ENCODE peak calls at places on chromosome 11, in ten cellular contexts. One of them, this sample, is unnamed.

GRCh38 chr11:64382586-64382985 is 23.6 kb downstream of the RPS6KA4 start:
- DNase-seq in NCI-H2107: no peak
- DNase-seq in GM23248: no peak
- DNase-seq in sigmoid colon: no peak
- DNase-seq in GM04503: no peak
- DNase-seq in right cardiac atrium: no peak
- DNase-seq in tibial artery: no peak
- DNase-seq in NCI-H1092 treated with DMSO at 0.1 percent for 48 hours: no peak
- DNase-seq in activated T-cell treated with anti-CD3 and anti-CD28 coated beads, Interleukin-2, amount 50 U/mL, for 1 hour: no peak
- DNase-seq in T-helper 2 cell: no peak
- DNase-seq in this sample: no peak

GRCh38 chr11:30328676-30329075 is 5.8 kb downstream of the ARL14EP start:
- DNase-seq in GM04503: no peak
- DNase-seq in NCI-H1092 treated with DMSO at 0.1 percent for 48 hours: no peak
- DNase-seq in T-helper 2 cell: no peak
- DNase-seq in NCI-H2107: no peak
- DNase-seq in activated T-cell treated with anti-CD3 and anti-CD28 coated beads, Interleukin-2, amount 50 U/mL, for 1 hour: no peak
- DNase-seq in sigmoid colon: no peak
- DNase-seq in right cardiac atrium: no peak
- DNase-seq in tibial artery: no peak
- DNase-seq in GM23248: peak
- DNase-seq in this sample: no peak

GRCh38 chr11:97770570-97770969 is 1250.2 kb upstream of the CNTN5 start:
- DNase-seq in sigmoid colon: no peak
- DNase-seq in NCI-H1092 treated with DMSO at 0.1 percent for 48 hours: no peak
- DNase-seq in GM04503: no peak
- DNase-seq in GM23248: no peak
- DNase-seq in right cardiac atrium: no peak
- DNase-seq in NCI-H2107: no peak
- DNase-seq in activated T-cell treated with anti-CD3 and anti-CD28 coated beads, Interleukin-2, amount 50 U/mL, for 1 hour: no peak
- DNase-seq in T-helper 2 cell: no peak
- DNase-seq in tibial artery: no peak
- DNase-seq in this sample: no peak

GRCh38 chr11:111225871-111226270 is 19.7 kb upstream of the POU2AF2 start:
- DNase-seq in GM23248: no peak
- DNase-seq in NCI-H2107: no peak
- DNase-seq in tibial artery: no peak
- DNase-seq in activated T-cell treated with anti-CD3 and anti-CD28 coated beads, Interleukin-2, amount 50 U/mL, for 1 hour: no peak
- DNase-seq in right cardiac atrium: no peak
- DNase-seq in T-helper 2 cell: no peak
- DNase-seq in GM04503: no peak
- DNase-seq in NCI-H1092 treated with DMSO at 0.1 percent for 48 hours: peak
- DNase-seq in sigmoid colon: no peak
- DNase-seq in this sample: no peak

GRCh38 chr11:10387209-10388083 is 67.6 kb upstream of the AMPD3 start:
- DNase-seq in right cardiac atrium: peak
- DNase-seq in NCI-H1092 treated with DMSO at 0.1 percent for 48 hours: no peak
- DNase-seq in sigmoid colon: peak
- DNase-seq in NCI-H2107: no peak
- DNase-seq in GM04503: peak
- DNase-seq in T-helper 2 cell: no peak
- DNase-seq in tibial artery: peak
- DNase-seq in GM23248: peak
- DNase-seq in activated T-cell treated with anti-CD3 and anti-CD28 coated beads, Interleukin-2, amount 50 U/mL, for 1 hour: no peak
- DNase-seq in this sample: peak

GRCh38 chr11:44257338-44258189 is 52.4 kb downstream of the ALX4 start:
- DNase-seq in activated T-cell treated with anti-CD3 and anti-CD28 coated beads, Interleukin-2, amount 50 U/mL, for 1 hour: no peak
- DNase-seq in NCI-H2107: no peak
- DNase-seq in GM23248: no peak
- DNase-seq in tibial artery: no peak
- DNase-seq in sigmoid colon: no peak
- DNase-seq in right cardiac atrium: no peak
- DNase-seq in GM04503: no peak
- DNase-seq in T-helper 2 cell: no peak
- DNase-seq in NCI-H1092 treated with DMSO at 0.1 percent for 48 hours: no peak
- DNase-seq in this sample: no peak

GRCh38 chr11:74746868-74747267 is 1.8 kb upstream of the RNF169 start:
- DNase-seq in NCI-H1092 treated with DMSO at 0.1 percent for 48 hours: no peak
- DNase-seq in GM04503: no peak
- DNase-seq in activated T-cell treated with anti-CD3 and anti-CD28 coated beads, Interleukin-2, amount 50 U/mL, for 1 hour: no peak
- DNase-seq in tibial artery: no peak
- DNase-seq in T-helper 2 cell: no peak
- DNase-seq in GM23248: no peak
- DNase-seq in sigmoid colon: no peak
- DNase-seq in NCI-H2107: no peak
- DNase-seq in right cardiac atrium: no peak
- DNase-seq in this sample: no peak

GRCh38 chr11:46582588-46582987 is 11.2 kb downstream of the AMBRA1 start:
- DNase-seq in tibial artery: no peak
- DNase-seq in NCI-H1092 treated with DMSO at 0.1 percent for 48 hours: no peak
- DNase-seq in T-helper 2 cell: no peak
- DNase-seq in activated T-cell treated with anti-CD3 and anti-CD28 coated beads, Interleukin-2, amount 50 U/mL, for 1 hour: no peak
- DNase-seq in GM04503: no peak
- DNase-seq in GM23248: no peak
- DNase-seq in right cardiac atrium: no peak
- DNase-seq in sigmoid colon: no peak
- DNase-seq in NCI-H2107: no peak
- DNase-seq in this sample: no peak

GRCh38 chr11:95092549-95093324 is 3.1 kb downstream of the ENDOD1 start:
- DNase-seq in right cardiac atrium: no peak
- DNase-seq in sigmoid colon: no peak
- DNase-seq in GM04503: peak
- DNase-seq in GM23248: peak
- DNase-seq in NCI-H1092 treated with DMSO at 0.1 percent for 48 hours: no peak
- DNase-seq in T-helper 2 cell: peak
- DNase-seq in activated T-cell treated with anti-CD3 and anti-CD28 coated beads, Interleukin-2, amount 50 U/mL, for 1 hour: no peak
- DNase-seq in tibial artery: no peak
- DNase-seq in NCI-H2107: no peak
- DNase-seq in this sample: peak

GRCh38 chr11:69644962-69645675 is 4.2 kb downstream of the CCND1 start:
- DNase-seq in tibial artery: no peak
- DNase-seq in sigmoid colon: peak
- DNase-seq in GM23248: peak
- DNase-seq in NCI-H2107: no peak
- DNase-seq in activated T-cell treated with anti-CD3 and anti-CD28 coated beads, Interleukin-2, amount 50 U/mL, for 1 hour: no peak
- DNase-seq in T-helper 2 cell: no peak
- DNase-seq in GM04503: no peak
- DNase-seq in NCI-H1092 treated with DMSO at 0.1 percent for 48 hours: no peak
- DNase-seq in right cardiac atrium: peak
- DNase-seq in this sample: no peak

GRCh38 chr11:112837162-112837826 is 123.9 kb upstream of the NCAM1 start:
- DNase-seq in sigmoid colon: no peak
- DNase-seq in GM04503: no peak
- DNase-seq in GM23248: peak
- DNase-seq in right cardiac atrium: peak
- DNase-seq in tibial artery: no peak
- DNase-seq in T-helper 2 cell: no peak
- DNase-seq in NCI-H1092 treated with DMSO at 0.1 percent for 48 hours: peak
- DNase-seq in NCI-H2107: no peak
- DNase-seq in activated T-cell treated with anti-CD3 and anti-CD28 coated beads, Interleukin-2, amount 50 U/mL, for 1 hour: no peak
- DNase-seq in this sample: no peak

GRCh38 chr11:118526688-118527087 is 586 bp upstream of the TTC36 start:
- DNase-seq in GM04503: no peak
- DNase-seq in right cardiac atrium: no peak
- DNase-seq in NCI-H1092 treated with DMSO at 0.1 percent for 48 hours: no peak
- DNase-seq in GM23248: no peak
- DNase-seq in activated T-cell treated with anti-CD3 and anti-CD28 coated beads, Interleukin-2, amount 50 U/mL, for 1 hour: no peak
- DNase-seq in NCI-H2107: no peak
- DNase-seq in tibial artery: no peak
- DNase-seq in T-helper 2 cell: no peak
- DNase-seq in sigmoid colon: no peak
- DNase-seq in this sample: no peak

GRCh38 chr11:28447226-28447625 is 339.0 kb downstream of the METTL15 start:
- DNase-seq in tibial artery: no peak
- DNase-seq in sigmoid colon: no peak
- DNase-seq in NCI-H2107: no peak
- DNase-seq in NCI-H1092 treated with DMSO at 0.1 percent for 48 hours: no peak
- DNase-seq in T-helper 2 cell: no peak
- DNase-seq in right cardiac atrium: no peak
- DNase-seq in GM04503: peak
- DNase-seq in activated T-cell treated with anti-CD3 and anti-CD28 coated beads, Interleukin-2, amount 50 U/mL, for 1 hour: no peak
- DNase-seq in GM23248: peak
- DNase-seq in this sample: no peak

GRCh38 chr11:12286606-12287005 is 90.8 kb upstream of the PARVA start:
- DNase-seq in activated T-cell treated with anti-CD3 and anti-CD28 coated beads, Interleukin-2, amount 50 U/mL, for 1 hour: no peak
- DNase-seq in tibial artery: no peak
- DNase-seq in NCI-H2107: no peak
- DNase-seq in NCI-H1092 treated with DMSO at 0.1 percent for 48 hours: no peak
- DNase-seq in GM04503: no peak
- DNase-seq in right cardiac atrium: no peak
- DNase-seq in GM23248: no peak
- DNase-seq in sigmoid colon: no peak
- DNase-seq in T-helper 2 cell: no peak
- DNase-seq in this sample: peak

GRCh38 chr11:14894657-14895598 is 2.9 kb upstream of the CYP2R1 start:
- DNase-seq in T-helper 2 cell: no peak
- DNase-seq in activated T-cell treated with anti-CD3 and anti-CD28 coated beads, Interleukin-2, amount 50 U/mL, for 1 hour: no peak
- DNase-seq in GM04503: peak
- DNase-seq in right cardiac atrium: peak
- DNase-seq in NCI-H2107: no peak
- DNase-seq in NCI-H1092 treated with DMSO at 0.1 percent for 48 hours: no peak
- DNase-seq in GM23248: peak
- DNase-seq in tibial artery: peak
- DNase-seq in sigmoid colon: peak
- DNase-seq in this sample: no peak

GRCh38 chr11:94968334-94968958 is 4.9 kb downstream of the CWC15 start:
- DNase-seq in NCI-H1092 treated with DMSO at 0.1 percent for 48 hours: peak
- DNase-seq in GM23248: peak
- DNase-seq in T-helper 2 cell: no peak
- DNase-seq in activated T-cell treated with anti-CD3 and anti-CD28 coated beads, Interleukin-2, amount 50 U/mL, for 1 hour: no peak
- DNase-seq in right cardiac atrium: no peak
- DNase-seq in tibial artery: no peak
- DNase-seq in NCI-H2107: no peak
- DNase-seq in sigmoid colon: no peak
- DNase-seq in GM04503: peak
- DNase-seq in this sample: no peak

GRCh38 chr11:34792814-34793241 is 123.4 kb downstream of the APIP start:
- DNase-seq in NCI-H2107: no peak
- DNase-seq in activated T-cell treated with anti-CD3 and anti-CD28 coated beads, Interleukin-2, amount 50 U/mL, for 1 hour: no peak
- DNase-seq in GM23248: no peak
- DNase-seq in right cardiac atrium: peak
- DNase-seq in NCI-H1092 treated with DMSO at 0.1 percent for 48 hours: peak
- DNase-seq in tibial artery: no peak
- DNase-seq in GM04503: no peak
- DNase-seq in T-helper 2 cell: no peak
- DNase-seq in sigmoid colon: no peak
- DNase-seq in this sample: no peak

GRCh38 chr11:62010935-62011528 is 43.6 kb upstream of the FTH1 start:
- DNase-seq in activated T-cell treated with anti-CD3 and anti-CD28 coated beads, Interleukin-2, amount 50 U/mL, for 1 hour: peak
- DNase-seq in NCI-H1092 treated with DMSO at 0.1 percent for 48 hours: no peak
- DNase-seq in tibial artery: peak
- DNase-seq in right cardiac atrium: no peak
- DNase-seq in GM23248: no peak
- DNase-seq in GM04503: no peak
- DNase-seq in sigmoid colon: no peak
- DNase-seq in NCI-H2107: no peak
- DNase-seq in T-helper 2 cell: no peak
- DNase-seq in this sample: no peak

GRCh38 chr11:33640730-33641371 is 59.8 kb downstream of the C11orf91 start:
- DNase-seq in activated T-cell treated with anti-CD3 and anti-CD28 coated beads, Interleukin-2, amount 50 U/mL, for 1 hour: no peak
- DNase-seq in NCI-H2107: no peak
- DNase-seq in right cardiac atrium: no peak
- DNase-seq in NCI-H1092 treated with DMSO at 0.1 percent for 48 hours: no peak
- DNase-seq in GM04503: no peak
- DNase-seq in sigmoid colon: no peak
- DNase-seq in T-helper 2 cell: no peak
- DNase-seq in GM23248: no peak
- DNase-seq in tibial artery: no peak
- DNase-seq in this sample: no peak

GRCh38 chr11:118612378-118612777 is 5.0 kb downstream of the PHLDB1 start:
- DNase-seq in activated T-cell treated with anti-CD3 and anti-CD28 coated beads, Interleukin-2, amount 50 U/mL, for 1 hour: no peak
- DNase-seq in GM04503: no peak
- DNase-seq in GM23248: peak
- DNase-seq in sigmoid colon: peak
- DNase-seq in NCI-H1092 treated with DMSO at 0.1 percent for 48 hours: no peak
- DNase-seq in T-helper 2 cell: no peak
- DNase-seq in right cardiac atrium: peak
- DNase-seq in NCI-H2107: no peak
- DNase-seq in tibial artery: no peak
- DNase-seq in this sample: no peak

GRCh38 chr11:2220173-2220771 is 48.7 kb upstream of the TH start:
- DNase-seq in tibial artery: no peak
- DNase-seq in right cardiac atrium: no peak
- DNase-seq in NCI-H2107: no peak
- DNase-seq in sigmoid colon: no peak
- DNase-seq in T-helper 2 cell: no peak
- DNase-seq in NCI-H1092 treated with DMSO at 0.1 percent for 48 hours: no peak
- DNase-seq in GM04503: no peak
- DNase-seq in GM23248: no peak
- DNase-seq in activated T-cell treated with anti-CD3 and anti-CD28 coated beads, Interleukin-2, amount 50 U/mL, for 1 hour: no peak
- DNase-seq in this sample: no peak

GRCh38 chr11:9144828-9145227 is 53.4 kb upstream of the SCUBE2 start:
- DNase-seq in activated T-cell treated with anti-CD3 and anti-CD28 coated beads, Interleukin-2, amount 50 U/mL, for 1 hour: no peak
- DNase-seq in NCI-H2107: no peak
- DNase-seq in GM04503: no peak
- DNase-seq in tibial artery: no peak
- DNase-seq in T-helper 2 cell: no peak
- DNase-seq in GM23248: no peak
- DNase-seq in right cardiac atrium: no peak
- DNase-seq in sigmoid colon: no peak
- DNase-seq in NCI-H1092 treated with DMSO at 0.1 percent for 48 hours: no peak
- DNase-seq in this sample: no peak

GRCh38 chr11:46666982-46667590 is 33.3 kb downstream of the ARHGAP1 start:
- DNase-seq in activated T-cell treated with anti-CD3 and anti-CD28 coated beads, Interleukin-2, amount 50 U/mL, for 1 hour: no peak
- DNase-seq in GM04503: no peak
- DNase-seq in right cardiac atrium: peak
- DNase-seq in tibial artery: peak
- DNase-seq in T-helper 2 cell: no peak
- DNase-seq in NCI-H2107: no peak
- DNase-seq in sigmoid colon: peak
- DNase-seq in NCI-H1092 treated with DMSO at 0.1 percent for 48 hours: no peak
- DNase-seq in GM23248: no peak
- DNase-seq in this sample: no peak

This sample was measured in colonic mucosa.